ENCODE peak calls at places on chromosomes 2 and 18, in seven cellular contexts. R is body of pancreas, A is gastrocnemius medialis, Y is testis, D is esophagus squamous epithelium, B is ovary, N is spleen. U is an unnamed sample.

GRCh38 chr2:128271891-128272585 is 46.6 kb downstream of the HS6ST1 start:
- DNase-seq in A (no peak), N (peak; percentile 74), B (peak; percentile 7), Y (no peak), R (no peak), D (no peak), U (peak; percentile 18)

GRCh38 chr18:78994531-78994930 is 14.9 kb downstream of the SALL3 start:
- DNase-seq in B (no peak), D (no peak), N (no peak), Y (no peak), A (no peak), R (no peak), U (peak; percentile 73)

GRCh38 chr2:69685321-69686048 is 41.9 kb upstream of the AAK1 start:
- DNase-seq in B (no peak), N (no peak), Y (no peak), R (peak; percentile 86), D (no peak), A (no peak), U (no peak)

GRCh38 chr2:168559187-168559586 is 103.1 kb downstream of the CERS6 start:
- DNase-seq in A (peak; percentile 33), D (no peak), B (no peak), R (peak; percentile 56), N (no peak), Y (peak; percentile 39), U (no peak)

GRCh38 chr18:78496095-78496494 is 483.5 kb upstream of the SALL3 start:
- DNase-seq in N (no peak), Y (no peak), A (no peak), B (no peak), D (no peak), R (no peak), U (peak; percentile 87)

GRCh38 chr2:57527685-57528084 is 518.9 kb upstream of the VRK2 start:
- DNase-seq in Y (no peak), B (no peak), A (no peak), N (no peak), D (no peak), R (no peak), U (no peak)

GRCh38 chr2:112257575-112257974 is 2.7 kb upstream of the ZC3H8 start:
- DNase-seq in A (no peak), Y (no peak), N (no peak), D (no peak), B (no peak), R (no peak), U (no peak)

GRCh38 chr2:7725850-7726242 is 808.6 kb downstream of the RNF144A start:
- DNase-seq in N (no peak), Y (no peak), D (no peak), A (no peak), B (no peak), R (no peak), U (no peak)

GRCh38 chr18:59593291-59593717 is 103.9 kb downstream of the CCBE1 start:
- DNase-seq in R (no peak), B (no peak), Y (no peak), N (no peak), D (no peak), A (no peak), U (no peak)

GRCh38 chr2:88110830-88111229 is 17.0 kb downstream of the FABP1 start:
- DNase-seq in Y (no peak), B (no peak), N (no peak), D (no peak), R (no peak), A (no peak), U (no peak)

GRCh38 chr2:9590635-9591034 is 35.0 kb upstream of the ADAM17 start:
- DNase-seq in D (no peak), N (no peak), B (no peak), R (no peak), A (no peak), Y (no peak), U (no peak)

GRCh38 chr18:12403601-12404506 is 3.9 kb upstream of the PRELID3A start:
- DNase-seq in D (no peak), A (no peak), B (no peak), Y (no peak), N (peak; percentile 6), R (no peak), U (no peak)

GRCh38 chr2:54386993-54387590 is 69.0 kb upstream of the SPTBN1 start:
- DNase-seq in B (peak; percentile 24), A (peak; percentile 57), Y (peak; percentile 35), R (no peak), N (no peak), D (no peak), U (no peak)

GRCh38 chr2:150144546-150145305 is 342.7 kb downstream of the RND3 start:
- DNase-seq in A (no peak), B (no peak), Y (no peak), D (no peak), R (no peak), N (no peak), U (no peak)

GRCh38 chr18:48992791-48993555 is 42.2 kb upstream of the SMAD7 start:
- DNase-seq in D (no peak), N (peak; percentile 84), A (no peak), Y (no peak), R (no peak), B (no peak), U (no peak)

GRCh38 chr2:201127128-201127521 is 11.2 kb downstream of the CFLAR start:
- DNase-seq in Y (no peak), R (no peak), D (no peak), B (no peak), A (no peak), N (no peak), U (peak; percentile 36)

GRCh38 chr18:10482985-10483949 is 28.8 kb downstream of the APCDD1 start:
- DNase-seq in D (no peak), R (no peak), N (no peak), A (peak; percentile 28), Y (peak; percentile 67), B (peak; percentile 87), U (no peak)

DNA sequence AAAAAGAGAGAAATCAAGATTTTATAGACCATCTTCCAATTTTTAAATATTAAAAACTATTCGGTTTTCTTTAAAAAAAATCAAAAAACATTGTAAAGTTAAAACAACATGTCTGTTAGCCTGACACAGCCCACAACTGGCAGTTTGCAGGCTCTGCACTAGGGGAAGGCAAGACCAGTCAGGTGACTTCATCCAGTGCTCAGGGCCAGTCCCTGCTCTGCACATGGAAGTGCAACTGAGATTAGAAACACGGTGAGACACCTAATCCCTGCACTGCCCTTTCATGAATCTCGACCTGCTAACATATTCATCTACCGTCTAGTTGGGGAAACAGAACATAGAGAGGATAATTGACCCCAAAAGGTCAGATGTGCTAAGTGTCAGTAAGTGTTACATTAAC is 135.2 kb downstream of the BARD1 start:
- DNase-seq in R (no peak), B (no peak), N (no peak), D (no peak), Y (no peak), A (no peak), U (no peak)
- TF ChIP-seq POLR2A in R (no peak), B (no peak), N (no peak), D (no peak), Y (no peak), A (no peak), U (no peak)

GRCh38 chr2:85660725-85661124 is 7.3 kb downstream of the SFTPB start:
- DNase-seq in B (no peak), A (no peak), D (no peak), R (no peak), Y (no peak), N (no peak), U (peak; percentile 77)

GRCh38 chr2:85661139-85661858 is 6.7 kb downstream of the SFTPB start:
- DNase-seq in N (no peak), R (no peak), D (no peak), A (no peak), B (no peak), Y (no peak), U (peak; percentile 84)

GRCh38 chr2:85665264-85665937 is 2.6 kb downstream of the SFTPB start:
- DNase-seq in B (no peak), N (no peak), Y (no peak), A (peak; percentile 9), D (no peak), R (no peak), U (no peak)

GRCh38 chr2:85663684-85664565 is 4.1 kb downstream of the SFTPB start:
- DNase-seq in B (no peak), N (no peak), Y (no peak), R (no peak), D (no peak), A (peak; percentile 12), U (peak; percentile 67)

DNA sequence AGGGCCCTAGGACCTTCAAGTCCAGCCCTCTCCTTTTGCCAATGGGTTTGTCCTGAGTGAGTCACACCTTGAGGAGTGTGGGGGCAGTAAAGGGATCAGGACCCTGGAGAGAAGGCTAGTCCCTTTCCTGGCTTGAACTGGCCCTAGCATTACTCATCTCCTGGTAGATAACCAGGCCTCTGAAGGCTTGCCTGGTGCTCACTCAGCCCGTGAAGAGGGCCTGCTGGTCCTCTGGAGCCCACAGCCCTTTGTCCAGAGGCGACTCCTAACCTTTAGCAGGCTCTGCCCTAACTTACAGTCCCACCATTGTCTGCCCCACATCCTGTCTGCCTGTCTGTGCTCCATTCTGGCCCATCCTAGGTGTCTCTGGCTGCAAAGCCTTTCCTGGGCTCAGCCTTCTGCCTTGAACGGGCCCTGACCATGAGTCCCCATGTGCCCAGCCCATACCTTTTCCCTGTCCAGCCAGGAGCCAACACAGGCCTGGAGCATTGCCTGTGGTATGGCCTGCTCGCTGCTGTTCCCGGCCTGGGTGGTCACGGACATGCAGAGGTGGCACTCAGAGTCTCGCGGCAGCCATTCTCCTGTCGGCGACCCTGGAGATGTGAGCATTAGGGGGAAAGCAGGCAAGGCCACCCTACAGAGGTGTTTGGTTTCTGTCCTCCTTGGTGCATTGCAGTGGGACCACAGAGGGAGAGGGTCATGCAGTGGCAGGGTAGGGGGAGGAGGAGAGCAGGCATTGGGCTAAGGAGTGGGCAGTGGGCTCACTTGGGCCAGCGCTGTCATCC is 4.9 kb downstream of the SFTPB start:
- DNase-seq in D (no peak), R (peak; percentile 52), Y (no peak), A (peak; percentile 45), B (peak; percentile 53), N (no peak), U (peak; percentile 56)
- TF ChIP-seq POLR2A in D (no peak), R (no peak), Y (no peak), A (no peak), B (no peak), N (no peak), U (no peak)

GRCh38 chr2:2939078-2939795 is 438.4 kb downstream of the EIPR1 start:
- DNase-seq in Y (no peak), R (no peak), D (no peak), B (no peak), N (no peak), A (no peak), U (no peak)
- TF ChIP-seq POLR2A in Y (no peak), R (no peak), D (no peak), B (no peak), N (no peak), A (no peak), U (no peak)

GRCh38 chr2:96415684-96416083 is 80.1 kb downstream of the NCAPH start:
- DNase-seq in Y (no peak), N (no peak), R (no peak), B (no peak), A (no peak), D (no peak), U (no peak)

GRCh38 chr2:96414161-96414713 is 78.7 kb downstream of the NCAPH start:
- DNase-seq in A (no peak), R (no peak), N (no peak), B (no peak), Y (no peak), D (no peak), U (no peak)

GRCh38 chr2:96412307-96413066 is 76.9 kb downstream of the NCAPH start:
- DNase-seq in Y (no peak), N (no peak), A (no peak), B (no peak), D (no peak), R (no peak), U (no peak)

GRCh38 chr2:96409543-96410184 is 74.1 kb downstream of the NCAPH start:
- DNase-seq in D (no peak), N (peak; percentile 88), R (peak; percentile 66), Y (peak; percentile 68), A (no peak), B (peak; percentile 26), U (peak; percentile 76)

GRCh38 chr2:96413067-96413722 is 77.6 kb downstream of the NCAPH start:
- DNase-seq in D (no peak), N (no peak), A (peak; percentile 76), B (no peak), Y (no peak), R (peak; percentile 31), U (peak; percentile 57)
- TF ChIP-seq POLR2A in D (no peak), N (no peak), A (no peak), B (no peak), Y (no peak), R (no peak), U (no peak)

U was measured in upper lobe of left lung.